ENCODE peak calls at places on chromosome 11, in seven cellular contexts. Y is stimulated activated effector memory CD8-positive, alpha-beta T cell treated with anti-CD3 and anti-CD28 coated beads, Interleukin-12 subunit alpha, Interleukin-12 subunit beta, amount 100 ng/mL, for 72 hours; N is endothelial cell; P is GM23338; F is fibroblast of the conjunctiva; R is activated CD8-positive, alpha-beta memory T cell treated with anti-CD3 and anti-CD28 coated beads, Interleukin-2, amount 50 U/mL, for 48 hours; W is lower lobe of right lung. E is an unnamed sample.

GRCh38 chr11:121557348-121557747 is 104.6 kb upstream of the SORL1-AS1 start:
- DNase-seq in W (no peak), R (no peak), N (no peak), P (no peak), Y (no peak), F (no peak), E (no peak)

GRCh38 chr11:64870893-64871849 is 7.2 kb downstream of the EHD1 start:
- DNase-seq in R (no peak), Y (no peak), W (no peak), F (no peak), P (no peak), N (no peak), E (no peak)

GRCh38 chr11:95121687-95122086 is 32.0 kb downstream of the ENDOD1 start:
- DNase-seq in Y (no peak), F (no peak), N (no peak), R (no peak), P (no peak), W (no peak), E (peak; percentile 35)

GRCh38 chr11:66855574-66856495 is 1.0 kb upstream of the LRFN4 start:
- DNase-seq in R (peak; percentile 91), N (peak; percentile 88), Y (peak; percentile 78), W (peak; percentile 96), P (peak; percentile 96), F (peak; percentile 84), E (peak; percentile 91)

GRCh38 chr11:108486331-108486730 is 11.9 kb downstream of the POGLUT3 start:
- DNase-seq in F (no peak), P (no peak), R (no peak), Y (no peak), N (no peak), W (no peak), E (no peak)

GRCh38 chr11:6233984-6234313 is 487 bp downstream of the FHIP1B start:
- DNase-seq in N (peak; percentile 20), W (no peak), Y (no peak), F (no peak), P (no peak), R (no peak), E (no peak)

GRCh38 chr11:86931965-86932332 is 23.2 kb downstream of the FZD4 start:
- DNase-seq in Y (no peak), P (no peak), N (no peak), W (no peak), F (no peak), R (no peak), E (no peak)

GRCh38 chr11:9125185-9125886 is 33.9 kb upstream of the SCUBE2 start:
- DNase-seq in F (no peak), R (no peak), Y (no peak), N (no peak), W (no peak), P (no peak), E (no peak)

GRCh38 chr11:4393209-4394196 is at the start of gene TRIM21:
- DNase-seq in P (peak; percentile 91), Y (peak; percentile 59), W (peak; percentile 87), F (peak; percentile 71), N (peak; percentile 55), R (peak; percentile 82), E (peak; percentile 15)

GRCh38 chr11:60957188-60957587 is 5.2 kb upstream of the SLC15A3 start:
- DNase-seq in F (no peak), N (no peak), P (no peak), Y (no peak), W (no peak), R (no peak), E (no peak)

GRCh38 chr11:7677801-7678201 is 4.5 kb upstream of the CYB5R2 start:
- DNase-seq in F (peak; percentile 36), N (no peak), Y (no peak), P (no peak), R (no peak), W (no peak), E (no peak)

GRCh38 chr11:774873-775592 is 2.3 kb downstream of the GATD1 start:
- DNase-seq in P (no peak), Y (no peak), F (no peak), N (no peak), W (peak; percentile 41), R (no peak), E (no peak)

GRCh38 chr11:121933294-121933693 is 182.7 kb downstream of the BLID start:
- DNase-seq in P (no peak), Y (no peak), F (no peak), N (no peak), R (no peak), W (no peak), E (no peak)

GRCh38 chr11:32584921-32585320 is 1.3 kb downstream of the EIF3M start:
- DNase-seq in W (no peak), R (no peak), F (no peak), N (no peak), Y (no peak), P (peak; percentile 62), E (no peak)

GRCh38 chr11:113896156-113896879 is 8.3 kb upstream of the HTR3B start:
- DNase-seq in R (peak; percentile 53), N (peak; percentile 47), F (no peak), Y (peak; percentile 10), P (peak; percentile 77), W (no peak), E (peak; percentile 34)

GRCh38 chr11:111021131-111021530 is 224.4 kb upstream of the POU2AF2 start:
- DNase-seq in P (peak; percentile 24), Y (no peak), R (no peak), W (no peak), N (no peak), F (no peak), E (no peak)

GRCh38 chr11:95459268-95460040 is 228.5 kb upstream of the SESN3 start:
- DNase-seq in W (no peak), N (no peak), P (no peak), R (no peak), F (no peak), Y (no peak), E (peak; percentile 74)

GRCh38 chr11:46290598-46291309 is 13.3 kb downstream of the CREB3L1 start:
- DNase-seq in F (peak; percentile 99), N (peak; percentile 34), W (peak; percentile 84), R (no peak), P (peak; percentile 98), Y (no peak), E (peak; percentile 68)

GRCh38 chr11:62088331-62088933 is 35.4 kb upstream of the INCENP start:
- DNase-seq in W (no peak), Y (no peak), N (no peak), F (no peak), R (no peak), P (peak; percentile 27), E (no peak)

GRCh38 chr11:121873770-121874169 is 242.2 kb downstream of the BLID start:
- DNase-seq in R (no peak), F (no peak), W (no peak), Y (no peak), N (no peak), P (no peak), E (no peak)

GRCh38 chr11:118434123-118434552 is 2.2 kb upstream of the KMT2A start:
- DNase-seq in Y (no peak), F (no peak), P (peak; percentile 17), W (no peak), R (no peak), N (no peak), E (no peak)

GRCh38 chr11:103587951-103588788 is 448.3 kb upstream of the DDI1 start:
- DNase-seq in W (no peak), Y (no peak), N (no peak), P (no peak), R (no peak), F (no peak), E (no peak)

E was measured in SK-N-DZ.